ENCODE peak calls at places on chromosome 1, in six cellular contexts. S is Right ventricle myocardium inferior; U is NCI-H1694 treated with DMSO at 0.1 percent for 48 hours; D is CD8-positive, alpha-beta memory T cell; K is ELF-1; Q is NCI-H524. W is an unnamed sample.

GRCh38 chr1:201226859-201227488 is 36.4 kb downstream of the IGFN1 start:
- DNase-seq in S (no peak), U (no peak), D (no peak), K (peak; percentile 1), Q (no peak), W (peak; percentile 46)

GRCh38 chr1:200866521-200866920 is 6.3 kb upstream of the GPR25 start:
- DNase-seq in S (no peak), U (no peak), D (no peak), K (no peak), Q (no peak), W (no peak)

GRCh38 chr1:209106237-209106741 is 477.2 kb upstream of the CAMK1G start:
- DNase-seq in S (peak; percentile 53), U (peak; percentile 50), D (no peak), K (peak; percentile 81), Q (peak; percentile 98), W (peak; percentile 69)

GRCh38 chr1:29624747-29625420 is 388.6 kb downstream of the PTPRU start:
- DNase-seq in S (no peak), U (no peak), D (no peak), K (no peak), Q (no peak), W (no peak)

GRCh38 chr1:1001631-1002300 is 1.9 kb upstream of the HES4 start:
- DNase-seq in S (peak; percentile 89), U (peak; percentile 25), D (peak; percentile 70), K (peak; percentile 87), Q (no peak), W (peak; percentile 93)

GRCh38 chr1:53508991-53509663 is 49.9 kb downstream of the DMRTB1 start:
- DNase-seq in S (peak; percentile 54), U (no peak), D (no peak), K (no peak), Q (no peak), W (no peak)

GRCh38 chr1:15736035-15736665 is at the start of gene SLC25A34:
- DNase-seq in S (peak; percentile 86), U (no peak), D (no peak), K (no peak), Q (no peak), W (no peak)

GRCh38 chr1:207822124-207822601 is 70.3 kb downstream of the CD46 start:
- DNase-seq in S (no peak), U (no peak), D (no peak), K (no peak), Q (no peak), W (no peak)

GRCh38 chr1:150155413-150156071 is 5.8 kb downstream of the PLEKHO1 start:
- DNase-seq in S (no peak), U (no peak), D (no peak), K (no peak), Q (no peak), W (no peak)

W was measured in endodermal cell.